ENCODE peak calls at places on chromosomes 12 and 14, in five cellular contexts. L is left ventricle myocardium inferior, I is BJ, K is mucosa of descending colon, J is A549. H is an unnamed sample.

GRCh38 chr14:31097081-31097480 is 70.9 kb upstream of the STRN3 start:
- DNase-seq in L (no peak), I (no peak), K (no peak), J (no peak), H (no peak)

GRCh38 chr12:115577401-115577800 is 700.1 kb downstream of the MED13L start:
- DNase-seq in L (no peak), I (no peak), K (no peak), J (no peak), H (no peak)

GRCh38 chr12:94145231-94145979 is 3.0 kb upstream of the PLXNC1 start:
- DNase-seq in L (no peak), I (no peak), K (no peak), J (no peak), H (no peak)

GRCh38 chr12:12745576-12746211 is 28.5 kb downstream of the CDKN1B start:
- DNase-seq in L (no peak), I (no peak), K (no peak), J (no peak), H (no peak)

GRCh38 chr12:76031414-76032042 is at the start of gene PHLDA1:
- DNase-seq in L (peak), I (peak), K (peak), J (peak), H (peak)

GRCh38 chr12:41932470-41932991 is 212.1 kb downstream of the GXYLT1 start:
- DNase-seq in L (peak), I (no peak), K (peak), J (no peak), H (peak)

GRCh38 chr14:75825147-75825592 is 156.6 kb downstream of the TGFB3 start:
- DNase-seq in L (no peak), I (no peak), K (no peak), J (no peak), H (no peak)

GRCh38 chr14:103624860-103625259 is 4.2 kb upstream of the KLC1 start:
- DNase-seq in L (peak), I (no peak), K (peak), J (peak), H (peak)

GRCh38 chr12:125076103-125076502 is 10.9 kb downstream of the AACS start:
- DNase-seq in L (no peak), I (no peak), K (no peak), J (no peak), H (no peak)

GRCh38 chr12:110543252-110543959 is 39.7 kb downstream of the PPTC7 start:
- DNase-seq in L (peak), I (no peak), K (peak), J (no peak), H (peak)

GRCh38 chr12:90013409-90013808 is 304.8 kb upstream of the ATP2B1 start:
- DNase-seq in L (no peak), I (no peak), K (no peak), J (no peak), H (no peak)

GRCh38 chr14:102655154-102655553 is 62.7 kb downstream of the RCOR1 start:
- DNase-seq in L (no peak), I (no peak), K (no peak), J (peak), H (no peak)

GRCh38 chr12:2238111-2238510 is 185.3 kb downstream of the CACNA1C start:
- DNase-seq in L (no peak), I (no peak), K (no peak), J (no peak), H (no peak)

GRCh38 chr14:87066221-87066817 is 926.7 kb downstream of the GALC start:
- DNase-seq in L (no peak), I (no peak), K (no peak), J (no peak), H (no peak)

GRCh38 chr14:57189070-57189469 is 79.6 kb downstream of the EXOC5 start:
- DNase-seq in L (no peak), I (no peak), K (no peak), J (peak), H (no peak)
- TF ChIP-seq CTCF in L (peak), I (no peak), K (no peak), J (no peak), H (no peak)

GRCh38 chr12:105275997-105276760 is 40.2 kb upstream of the APPL2 start:
- DNase-seq in L (no peak), I (no peak), K (no peak), J (no peak), H (no peak)

GRCh38 chr12:105281694-105282049 is 45.7 kb upstream of the APPL2 start:
- DNase-seq in L (no peak), I (no peak), K (peak), J (peak), H (no peak)

GRCh38 chr12:105279460-105280056 is 43.6 kb upstream of the APPL2 start:
- DNase-seq in L (no peak), I (no peak), K (peak), J (no peak), H (no peak)

GRCh38 chr12:105280966-105281693 is 45.2 kb upstream of the APPL2 start:
- DNase-seq in L (no peak), I (no peak), K (peak), J (no peak), H (no peak)

GRCh38 chr12:105278043-105278697 is 42.2 kb upstream of the APPL2 start:
- DNase-seq in L (no peak), I (no peak), K (no peak), J (peak), H (no peak)
- H3K4me3 ChIP-seq in L (no peak), I (no peak), K (no peak), J (no peak), H (no peak)

GRCh38 chr12:45268672-45269406 is 52.9 kb downstream of the ANO6 start:
- DNase-seq in L (peak), I (peak), K (peak), J (peak), H (peak)
- TF ChIP-seq CTCF in L (peak), I (peak), K (no peak), J (peak), H (peak)

DNA sequence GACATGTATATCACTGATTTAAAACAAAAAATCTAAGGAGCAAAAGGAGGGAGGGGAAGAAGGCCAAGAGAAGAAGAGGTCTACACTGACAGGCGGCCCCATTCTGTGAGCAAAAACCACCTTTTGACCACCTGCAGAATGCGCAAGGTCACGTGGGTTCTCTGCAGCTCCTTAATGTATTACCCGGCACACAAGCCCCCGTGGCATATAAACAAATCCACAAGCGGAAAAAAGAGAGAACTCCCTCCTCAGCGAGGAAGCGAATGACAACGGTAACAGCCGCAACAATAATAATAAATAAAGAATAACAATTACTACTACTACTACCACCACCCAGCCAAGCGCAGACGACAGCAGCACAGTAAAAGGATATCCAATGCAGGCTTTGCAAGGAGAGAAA is 1.3 kb downstream of the KSR2 start:
- DNase-seq in L (no peak), I (no peak), K (no peak), J (no peak), H (no peak)
- H3K4me3 ChIP-seq in L (no peak), I (no peak), K (no peak), J (no peak), H (no peak)

DNA sequence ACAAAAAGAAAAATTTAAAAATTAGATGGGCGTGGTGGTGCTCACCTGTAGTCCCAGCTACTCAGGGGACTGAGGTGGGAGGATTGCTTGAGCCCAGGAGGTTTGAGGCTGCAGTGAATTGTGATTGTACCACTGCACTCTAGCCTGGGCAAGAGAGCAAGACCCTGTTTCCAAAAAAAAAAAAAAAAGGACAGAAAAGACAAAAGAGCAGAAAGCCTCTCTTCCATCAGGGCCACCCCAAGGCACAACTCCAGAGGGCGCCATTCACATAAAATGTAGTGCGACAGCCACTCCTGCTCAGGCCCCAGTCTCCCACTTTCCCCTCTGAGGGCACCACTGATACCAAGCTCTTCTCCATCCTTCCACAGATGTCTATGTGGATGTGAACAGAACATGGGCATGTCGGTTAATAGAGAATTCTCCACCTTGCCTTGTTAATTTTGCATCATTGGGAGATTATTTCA is 41.8 kb downstream of the DGLUCY start:
- DNase-seq in L (no peak), I (no peak), K (no peak), J (no peak), H (no peak)
- TF ChIP-seq CTCF in L (no peak), I (no peak), K (no peak), J (no peak), H (no peak)

DNA sequence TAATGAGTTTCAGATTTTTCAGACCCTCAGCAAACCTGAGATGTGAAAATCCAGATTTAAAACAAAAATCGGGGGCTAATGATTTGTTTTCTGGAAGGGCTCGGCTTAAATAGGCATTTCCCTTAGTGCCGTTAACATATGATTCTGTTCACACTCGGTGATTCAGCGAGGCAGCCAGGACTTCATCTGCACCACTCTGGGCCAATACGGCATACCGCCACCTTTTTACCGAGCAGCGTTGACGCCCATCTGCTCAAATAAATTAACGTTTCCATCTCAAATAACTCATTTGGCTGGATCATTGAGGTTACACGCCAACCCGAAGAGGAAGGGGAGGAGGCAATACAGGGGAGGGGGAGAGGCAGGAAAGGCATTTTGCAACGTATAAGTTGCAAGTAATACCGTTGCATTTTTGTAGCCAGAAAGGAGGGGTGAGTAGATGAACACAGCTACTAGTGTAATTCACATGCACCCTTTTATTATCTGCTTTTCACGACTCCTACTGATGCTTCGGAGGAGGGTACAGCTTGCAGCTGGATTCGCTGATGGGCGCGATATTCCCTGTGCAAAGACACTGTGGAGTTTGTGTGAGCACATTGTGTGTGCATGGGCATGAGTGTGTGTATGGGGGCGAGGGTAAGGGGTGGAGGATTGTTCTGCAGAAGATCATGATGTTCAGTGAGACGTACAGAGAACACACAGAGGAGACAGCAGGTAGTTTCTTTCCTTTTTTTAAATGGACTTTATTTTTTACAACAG is 45.9 kb downstream of the MAP1LC3B2 start:
- DNase-seq in L (no peak), I (no peak), K (no peak), J (no peak), H (no peak)
- H3K4me3 ChIP-seq in L (peak), I (no peak), K (no peak), J (no peak), H (peak)

GRCh38 chr12:100142851-100143559 is at the start of gene BLTP3B:
- DNase-seq in L (peak), I (no peak), K (peak), J (peak), H (peak)

GRCh38 chr12:100141666-100141997 is 1.0 kb downstream of the BLTP3B start:
- DNase-seq in L (no peak), I (peak), K (no peak), J (no peak), H (no peak)

GRCh38 chr12:100133200-100133599 is 9.5 kb downstream of the BLTP3B start:
- DNase-seq in L (no peak), I (no peak), K (no peak), J (no peak), H (no peak)

GRCh38 chr12:100141998-100142850 is 450 bp downstream of the BLTP3B start:
- DNase-seq in L (peak), I (no peak), K (peak), J (no peak), H (peak)

DNA sequence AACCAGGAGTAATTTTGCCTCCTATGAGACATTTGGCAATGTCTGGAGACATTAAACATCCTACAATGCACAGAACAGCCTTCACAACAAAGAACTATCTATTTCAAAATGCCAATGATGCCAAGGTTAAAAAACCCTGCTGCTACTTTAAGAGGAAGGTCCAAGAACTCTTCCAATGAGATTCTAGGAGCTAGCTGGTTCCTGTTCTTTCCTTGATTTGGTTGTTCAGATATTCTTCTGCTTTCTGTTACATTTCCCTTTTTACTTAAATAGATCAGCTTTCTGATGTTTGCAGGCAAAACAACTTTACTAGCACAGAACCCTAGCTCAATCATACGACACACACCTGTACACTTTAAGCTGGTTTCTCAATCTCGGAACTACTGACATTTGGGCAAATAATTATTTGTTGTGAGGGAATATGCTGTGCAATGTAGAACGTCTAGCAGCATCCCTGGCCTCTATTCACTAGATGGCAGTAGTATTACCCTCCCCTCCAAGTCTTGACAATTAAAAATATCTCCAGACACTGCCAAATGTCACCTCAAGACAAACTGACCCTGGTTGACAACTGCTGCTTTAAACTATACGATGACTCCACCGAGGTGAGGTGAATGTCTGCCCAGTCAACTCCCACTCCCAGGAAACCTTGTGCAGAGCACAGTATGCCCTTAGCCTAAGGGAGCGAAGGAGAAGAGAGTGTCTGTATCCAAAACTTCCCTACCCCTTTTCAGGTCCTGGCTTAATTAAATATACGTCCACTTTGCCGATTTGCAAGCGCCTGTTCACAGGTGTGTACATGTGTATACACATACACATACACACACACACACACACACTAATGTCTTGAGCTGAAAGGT is 4.4 kb downstream of the BLTP3B start:
- DNase-seq in L (no peak), I (no peak), K (no peak), J (no peak), H (no peak)
- TF ChIP-seq CTCF in L (peak), I (peak), K (no peak), J (peak), H (no peak)

DNA sequence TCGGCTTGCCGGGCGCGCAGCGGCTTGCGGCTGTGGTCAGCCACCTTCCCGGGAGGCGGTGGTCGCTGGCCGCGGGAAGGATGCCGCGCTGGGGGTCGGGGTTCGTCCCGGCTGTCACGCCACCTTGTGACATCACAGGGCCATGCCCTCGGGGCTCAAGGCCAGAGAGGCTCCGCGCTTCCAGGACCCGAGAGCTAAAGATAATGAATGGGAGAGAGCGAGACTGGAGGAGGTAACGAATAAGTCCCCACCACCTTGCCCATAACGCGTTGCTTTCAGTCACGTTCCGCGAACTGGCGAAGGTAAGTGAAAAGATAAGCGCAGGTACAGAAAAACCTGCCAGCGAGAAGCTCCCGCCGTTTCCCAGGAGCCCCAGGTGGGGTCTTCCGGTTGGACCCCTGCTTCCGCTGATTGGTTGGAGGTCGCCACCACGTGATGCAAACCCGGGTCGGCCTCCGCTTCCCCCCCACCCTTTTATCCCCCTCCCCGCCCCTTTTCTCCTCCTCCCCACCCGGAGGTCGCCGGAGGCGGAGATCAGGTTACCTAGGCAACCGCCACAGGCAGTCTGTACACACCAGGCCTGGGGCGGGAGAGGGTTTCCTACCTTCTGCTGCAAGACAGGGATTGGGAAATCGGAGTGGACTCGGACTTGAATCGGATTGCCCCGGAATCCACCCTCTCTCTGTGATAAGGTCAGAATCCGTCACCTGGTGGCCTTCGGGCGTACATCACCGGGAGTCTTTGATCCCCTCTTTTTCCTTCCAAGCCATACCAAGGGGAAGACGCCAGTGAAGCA is at the start of gene LRRC9:
- DNase-seq in L (peak), I (no peak), K (peak), J (no peak), H (peak)
- H3K4me3 ChIP-seq in L (peak), I (peak), K (no peak), J (peak), H (peak)

DNA sequence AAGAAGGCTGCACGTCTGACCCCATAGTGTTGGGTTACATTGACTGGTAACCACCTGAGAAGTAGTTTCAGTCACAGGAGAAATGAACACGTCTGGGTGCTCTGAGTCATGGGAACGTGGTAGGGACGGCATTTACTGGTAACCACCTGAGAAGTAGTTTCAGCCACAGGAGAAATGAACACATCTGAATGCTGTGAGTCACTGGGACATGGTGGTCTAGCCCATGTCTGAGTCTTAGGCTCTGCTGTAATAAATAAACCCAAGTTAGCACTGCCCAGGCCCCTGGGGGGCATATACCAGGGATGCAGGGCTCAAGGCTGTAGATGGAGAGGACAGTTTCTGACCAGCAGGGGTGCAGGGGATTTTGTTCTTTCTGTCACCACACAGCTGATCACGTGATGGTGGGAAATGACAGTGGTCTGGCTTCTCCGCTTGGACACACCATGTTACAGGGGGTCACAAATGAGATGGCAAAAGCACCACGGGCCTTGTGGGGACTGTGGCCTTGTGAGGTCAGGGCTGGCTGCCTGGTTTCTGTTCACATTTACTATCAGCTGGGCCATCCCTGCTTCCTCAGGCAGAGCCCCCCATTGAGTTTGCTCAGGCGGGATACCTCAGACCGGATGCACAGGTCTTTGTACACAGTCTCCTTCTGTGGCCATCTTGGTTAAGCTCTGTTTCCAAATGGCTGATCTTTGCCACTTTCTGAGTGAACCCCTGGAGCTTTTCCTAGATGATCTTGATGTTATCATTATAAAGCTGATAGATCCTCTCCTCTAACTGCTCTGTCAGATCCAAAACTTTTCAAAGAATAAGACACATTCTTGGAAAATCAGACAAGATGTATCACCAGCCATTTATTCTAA is 9.8 kb upstream of the C12orf42 start:
- DNase-seq in L (no peak), I (no peak), K (no peak), J (no peak), H (no peak)
- TF ChIP-seq CTCF in L (no peak), I (no peak), K (no peak), J (no peak), H (no peak)

H was measured in lower lobe of right lung.